ENCODE peak calls at places on chromosomes 3 and 15, in nine cellular contexts. I, G, V, W, H, O, M, C and J are unnamed samples.

GRCh38 chr15:82044373-82045178 is 1.2 kb downstream of the MEX3B start:
- DNase-seq in I (peak; percentile 79), G (peak; percentile 76), V (peak; percentile 55), W (peak; percentile 49), H (peak; percentile 28), O (peak; percentile 47), M (no peak), C (peak; percentile 35), J (peak; percentile 87)

GRCh38 chr15:41820791-41821423 is 7.0 kb upstream of the JMJD7 start:
- DNase-seq in I (no peak), G (peak; percentile 58), V (no peak), W (no peak), H (no peak), O (no peak), M (no peak), C (no peak), J (no peak)

GRCh38 chr3:58693929-58694850 is 27.6 kb upstream of the FAM3D start:
- DNase-seq in I (no peak), G (no peak), V (no peak), W (no peak), H (no peak), O (no peak), M (no peak), C (no peak), J (no peak)

GRCh38 chr3:30696403-30696819 is 90.0 kb downstream of the TGFBR2 start:
- DNase-seq in I (no peak), G (no peak), V (no peak), W (no peak), H (no peak), O (peak; percentile 3), M (no peak), C (no peak), J (no peak)

GRCh38 chr3:100454684-100455083 is 37.7 kb upstream of the TMEM45A start:
- DNase-seq in I (no peak), G (no peak), V (no peak), W (no peak), H (no peak), O (peak; percentile 59), M (no peak), C (no peak), J (no peak)

GRCh38 chr3:63934041-63934440 is 21.9 kb upstream of the SCAANT1 start:
- DNase-seq in I (no peak), G (no peak), V (no peak), W (no peak), H (no peak), O (no peak), M (no peak), C (no peak), J (no peak)

GRCh38 chr3:173553635-173554280 is 156.2 kb downstream of the NLGN1 start:
- DNase-seq in I (peak; percentile 55), G (no peak), V (no peak), W (no peak), H (peak; percentile 8), O (peak; percentile 62), M (no peak), C (no peak), J (peak; percentile 51)

GRCh38 chr15:85620321-85621044 is 174.2 kb downstream of the KLHL25 start:
- DNase-seq in I (peak; percentile 79), G (no peak), V (no peak), W (peak; percentile 59), H (no peak), O (no peak), M (no peak), C (no peak), J (no peak)

GRCh38 chr15:64454282-64454681 is 6.1 kb upstream of the ZNF609 start:
- DNase-seq in I (no peak), G (no peak), V (no peak), W (no peak), H (no peak), O (no peak), M (no peak), C (no peak), J (no peak)

GRCh38 chr3:4740397-4741105 is 238.7 kb upstream of the BHLHE40 start:
- DNase-seq in I (no peak), G (no peak), V (no peak), W (peak; percentile 65), H (no peak), O (no peak), M (no peak), C (peak; percentile 18), J (no peak)

DNA sequence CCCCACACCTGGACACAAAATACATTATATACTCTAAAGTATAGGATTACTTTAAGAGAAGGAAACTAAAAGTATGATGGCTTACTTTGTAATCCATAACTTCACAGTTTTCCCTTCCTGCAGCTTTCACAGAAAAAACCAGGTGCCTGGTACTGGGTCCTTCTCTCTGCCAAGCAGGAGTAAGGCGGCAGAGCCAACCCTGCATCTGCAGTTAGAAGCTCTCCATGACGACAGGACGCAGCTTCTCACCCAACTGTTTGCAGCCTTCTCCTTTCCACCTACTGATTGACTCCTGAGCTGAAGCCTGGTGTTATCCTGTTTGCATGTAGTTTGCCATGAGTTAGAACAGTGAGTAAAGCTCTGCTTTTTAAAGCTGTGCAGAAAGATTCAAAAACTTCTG is 6.7 kb downstream of the MRAS start:
- DNase-seq in I (no peak), G (no peak), V (no peak), W (no peak), H (no peak), O (no peak), M (no peak), C (no peak), J (peak; percentile 20)
- H3K27ac ChIP-seq in I (no peak overlapping the region), G (no peak overlapping the region), V (no peak overlapping the region), W (no peak overlapping the region), H (no peak overlapping the region), O (no peak overlapping the region), M (no peak overlapping the region), C (no peak overlapping the region), J (no peak overlapping the region)

GRCh38 chr15:39427705-39428104 is 153.2 kb upstream of the THBS1 start:
- DNase-seq in I (no peak), G (no peak), V (no peak), W (no peak), H (no peak), O (peak; percentile 49), M (no peak), C (no peak), J (no peak)
- H3K27ac ChIP-seq in I (no peak overlapping the region), G (peak overlapping the region; percentile 36), V (no peak overlapping the region), W (no peak overlapping the region), H (no peak overlapping the region), O (peak overlapping the region; percentile 15), M (no peak overlapping the region), C (no peak overlapping the region), J (no peak overlapping the region)

GRCh38 chr15:33083232-33084006 is 111.1 kb downstream of the FMN1 start:
- DNase-seq in I (no peak), G (no peak), V (no peak), W (no peak), H (no peak), O (no peak), M (no peak), C (no peak), J (peak; percentile 57)
- H3K27ac ChIP-seq in I (no peak overlapping the region), G (no peak overlapping the region), V (no peak overlapping the region), W (no peak overlapping the region), H (no peak overlapping the region), O (no peak overlapping the region), M (no peak overlapping the region), C (no peak overlapping the region), J (peak overlapping the region; percentile 67)

DNA sequence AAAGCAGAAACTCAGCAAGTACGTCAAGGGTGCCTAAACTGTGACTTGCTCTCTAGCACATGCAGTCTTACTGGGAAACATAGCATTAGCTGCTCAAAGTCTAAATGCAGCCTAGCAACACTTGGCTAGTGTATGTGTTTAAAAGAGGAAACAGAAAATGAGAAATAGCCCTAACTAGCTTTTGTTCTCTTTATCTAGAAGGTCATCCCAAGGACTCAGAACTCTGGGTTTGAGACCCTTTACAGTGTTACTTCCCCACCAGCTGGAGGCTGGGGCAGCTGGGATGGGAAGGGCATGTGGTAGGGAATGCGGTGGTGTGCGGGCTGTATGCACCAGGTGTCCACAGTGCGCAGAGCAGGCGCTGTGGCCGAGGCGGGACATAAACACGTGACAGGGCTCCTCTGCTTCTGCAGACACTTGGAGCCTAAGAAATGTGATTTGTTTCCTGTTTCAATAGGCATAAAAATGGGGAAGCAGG is 13.3 kb downstream of the ETV5 start:
- DNase-seq in I (no peak), G (no peak), V (no peak), W (no peak), H (no peak), O (no peak), M (peak; percentile 74), C (no peak), J (no peak)
- H3K27ac ChIP-seq in I (no peak overlapping the region), G (no peak overlapping the region), V (no peak overlapping the region), W (no peak overlapping the region), H (no peak overlapping the region), O (peak overlapping the region; percentile 68), M (peak overlapping the region; percentile 56), C (no peak overlapping the region), J (no peak overlapping the region)

GRCh38 chr3:66537735-66538134 is 36.9 kb upstream of the LRIG1 start:
- DNase-seq in I (no peak), G (no peak), V (no peak), W (no peak), H (no peak), O (no peak), M (no peak), C (no peak), J (peak; percentile 35)

GRCh38 chr3:66536791-66537190 is 36.0 kb upstream of the LRIG1 start:
- DNase-seq in I (no peak), G (no peak), V (no peak), W (no peak), H (no peak), O (no peak), M (no peak), C (no peak), J (no peak)

GRCh38 chr3:66542153-66542552 is 41.3 kb upstream of the LRIG1 start:
- DNase-seq in I (no peak), G (no peak), V (no peak), W (no peak), H (no peak), O (no peak), M (no peak), C (no peak), J (no peak)

GRCh38 chr3:66539466-66539989 is 38.7 kb upstream of the LRIG1 start:
- DNase-seq in I (no peak), G (no peak), V (no peak), W (no peak), H (no peak), O (no peak), M (no peak), C (no peak), J (no peak)

GRCh38 chr3:66538390-66538789 is 37.6 kb upstream of the LRIG1 start:
- DNase-seq in I (no peak), G (no peak), V (no peak), W (no peak), H (no peak), O (no peak), M (no peak), C (no peak), J (peak; percentile 7)
- H3K27ac ChIP-seq in I (no peak overlapping the region), G (no peak overlapping the region), V (no peak overlapping the region), W (no peak overlapping the region), H (no peak overlapping the region), O (no peak overlapping the region), M (no peak overlapping the region), C (no peak overlapping the region), J (no peak overlapping the region)

DNA sequence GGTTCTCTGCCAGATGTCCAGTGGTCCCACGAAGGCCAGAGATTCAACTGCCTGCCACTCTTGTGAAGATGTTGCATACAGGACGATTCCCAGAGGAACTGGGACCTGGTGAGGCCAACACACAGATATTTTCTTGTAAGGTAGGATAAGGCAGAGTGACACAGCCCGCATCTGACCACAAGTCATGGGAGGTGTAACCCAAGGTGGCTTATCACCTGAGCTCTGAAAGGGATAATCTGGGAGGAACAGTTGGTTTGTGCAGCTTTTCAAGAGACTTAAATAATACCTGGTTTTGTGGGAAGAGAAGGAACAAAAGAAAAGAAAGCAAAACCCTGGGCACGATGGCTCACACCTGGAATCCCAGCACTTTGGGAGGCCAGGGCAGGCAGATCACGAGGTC is 39.8 kb upstream of the NR2F2 start:
- DNase-seq in I (no peak), G (no peak), V (no peak), W (no peak), H (no peak), O (no peak), M (no peak), C (no peak), J (no peak)
- H3K27ac ChIP-seq in I (no peak overlapping the region), G (no peak overlapping the region), V (no peak overlapping the region), W (no peak overlapping the region), H (no peak overlapping the region), O (no peak overlapping the region), M (no peak overlapping the region), C (no peak overlapping the region), J (no peak overlapping the region)